ENCODE peak calls at places on chromosome 3, in nine cellular contexts. V is stimulated activated CD8-positive, alpha-beta memory T cell treated with anti-CD3 and anti-CD28 coated beads, Interleukin-12 subunit alpha, Interleukin-12 subunit beta, amount 100 ng/mL, for 4 hours; R is putamen; S is CD4-positive, alpha-beta memory T cell; G is activated CD4-positive, CD25-positive, alpha-beta regulatory T cell; A is COR-L47; E is effector CD8-positive, alpha-beta T cell; B is activated naive CD8-positive, alpha-beta T cell treated with anti-CD3 and anti-CD28 coated beads, Interleukin-2, amount 50 U/mL, for 24 hours; P is HT-29. C is an unnamed sample.

GRCh38 chr3:124627501-124627908 is 102.7 kb upstream of the UMPS start:
- DNase-seq in A (no peak), R (no peak), P (peak), B (no peak), G (no peak), V (no peak), S (no peak), E (no peak), C (no peak)

GRCh38 chr3:3081659-3082546 is 28.3 kb downstream of the IL5RA start:
- DNase-seq in G (no peak), P (no peak), B (no peak), V (no peak), A (no peak), E (no peak), R (no peak), S (no peak), C (no peak)

GRCh38 chr3:20822251-20822650 is 636.2 kb upstream of the SGO1 start:
- DNase-seq in R (peak), G (no peak), E (no peak), B (no peak), V (no peak), P (no peak), A (no peak), S (no peak), C (no peak)

GRCh38 chr3:144821583-144821982 is 850.0 kb downstream of the DIPK2A start:
- DNase-seq in R (no peak), V (no peak), G (no peak), S (no peak), E (no peak), A (no peak), P (no peak), B (no peak), C (no peak)

GRCh38 chr3:13767030-13767429 is 112.8 kb downstream of the WNT7A start:
- DNase-seq in A (no peak), P (no peak), G (no peak), E (no peak), B (no peak), S (no peak), V (no peak), R (no peak), C (peak)

GRCh38 chr3:112718967-112719366 is 78.0 kb upstream of the CCDC80 start:
- DNase-seq in B (no peak), S (no peak), A (no peak), P (no peak), V (no peak), G (no peak), E (no peak), R (no peak), C (no peak)

GRCh38 chr3:187997490-187997889 is 156.5 kb upstream of the LPP start:
- DNase-seq in V (no peak), B (no peak), A (no peak), S (no peak), R (no peak), G (no peak), E (no peak), P (no peak), C (no peak)

GRCh38 chr3:101518421-101518871 is 5.4 kb upstream of the SENP7 start:
- DNase-seq in R (no peak), S (peak), G (peak), P (no peak), V (no peak), B (peak), E (no peak), A (no peak), C (no peak)

GRCh38 chr3:10756546-10756945 is 59.5 kb upstream of the SLC6A11 start:
- DNase-seq in P (no peak), V (no peak), R (no peak), A (no peak), S (no peak), E (no peak), G (no peak), B (no peak), C (no peak)

GRCh38 chr3:174408310-174408709 is 450.8 kb upstream of the NAALADL2 start:
- DNase-seq in A (no peak), G (no peak), V (no peak), E (no peak), B (no peak), R (no peak), S (no peak), P (no peak), C (no peak)